ENCODE peak calls at places on chromosomes 5 and 9, in six cellular contexts. F is tibial artery, G is neural progenitor cell, S is adrenal gland, Z is left lung, N is adipocyte. C is an unnamed sample. For H3K9me3, the result is how much of the 10 kb centered on the place peaks cover.

GRCh38 chr9:136075134-136075841 is 19.8 kb downstream of the NACC2 start:
- DNase-seq in F (peak), G (peak), S (no peak), Z (peak), N (no peak), C (no peak)

GRCh38 chr5:98705841-98706240 is 67.6 kb upstream of the RGMB start:
- DNase-seq in F (no peak), G (no peak), S (no peak), Z (no peak), N (no peak), C (no peak)

GRCh38 chr5:117207088-117207668 is 632.6 kb upstream of the SEMA6A start:
- DNase-seq in F (no peak), G (no peak), S (no peak), Z (no peak), N (no peak), C (no peak)

GRCh38 chr9:8857330-8858249 is 1058.0 kb upstream of the DMAC1 start:
- DNase-seq in F (peak), G (peak), S (peak), Z (peak), N (peak), C (peak)

GRCh38 chr9:68664036-68664435 is 41.0 kb upstream of the PIP5K1B start:
- DNase-seq in F (no peak), G (no peak), S (no peak), Z (no peak), N (no peak), C (no peak)

GRCh38 chr9:18969095-18969494 is 63.9 kb downstream of the SAXO1 start:
- DNase-seq in F (no peak), G (no peak), S (no peak), Z (no peak), N (no peak), C (no peak)

GRCh38 chr5:10691826-10692785 is 68.9 kb downstream of the DAP start:
- DNase-seq in F (no peak), G (no peak), S (no peak), Z (no peak), N (peak), C (no peak)

GRCh38 chr5:119323630-119324000 is 32.2 kb upstream of the TNFAIP8 start:
- DNase-seq in F (no peak), G (no peak), S (no peak), Z (no peak), N (peak), C (no peak)

GRCh38 chr9:15469862-15470261 is 40.9 kb downstream of the PSIP1 start:
- DNase-seq in F (no peak), G (no peak), S (no peak), Z (no peak), N (peak), C (no peak)

DNA sequence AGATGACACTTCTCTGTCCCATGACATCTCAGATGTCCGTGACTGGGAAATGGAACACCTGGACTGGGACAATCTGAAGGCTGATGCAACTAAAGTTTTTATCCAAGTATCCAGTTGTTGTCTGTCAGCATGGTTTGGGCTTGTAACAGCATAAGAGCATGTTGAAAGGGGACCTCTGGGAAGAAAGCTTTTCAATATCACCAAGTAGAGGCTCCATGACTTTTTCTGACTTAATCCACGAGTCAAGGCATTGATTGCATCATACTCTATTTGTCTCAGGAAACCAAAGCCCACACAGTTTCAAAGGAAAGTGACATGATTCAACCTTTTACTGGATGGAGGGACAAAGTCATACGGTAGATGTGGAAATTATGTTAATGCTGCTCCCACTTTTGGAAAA is 807.8 kb downstream of the MTRR start:
- DNase-seq in F (no peak), G (no peak), S (no peak), Z (no peak), N (peak), C (no peak)
- H3K9me3 ChIP-seq in F (under half), G (under half), S (under half), Z (under half), N (under half), C (under half)

DNA sequence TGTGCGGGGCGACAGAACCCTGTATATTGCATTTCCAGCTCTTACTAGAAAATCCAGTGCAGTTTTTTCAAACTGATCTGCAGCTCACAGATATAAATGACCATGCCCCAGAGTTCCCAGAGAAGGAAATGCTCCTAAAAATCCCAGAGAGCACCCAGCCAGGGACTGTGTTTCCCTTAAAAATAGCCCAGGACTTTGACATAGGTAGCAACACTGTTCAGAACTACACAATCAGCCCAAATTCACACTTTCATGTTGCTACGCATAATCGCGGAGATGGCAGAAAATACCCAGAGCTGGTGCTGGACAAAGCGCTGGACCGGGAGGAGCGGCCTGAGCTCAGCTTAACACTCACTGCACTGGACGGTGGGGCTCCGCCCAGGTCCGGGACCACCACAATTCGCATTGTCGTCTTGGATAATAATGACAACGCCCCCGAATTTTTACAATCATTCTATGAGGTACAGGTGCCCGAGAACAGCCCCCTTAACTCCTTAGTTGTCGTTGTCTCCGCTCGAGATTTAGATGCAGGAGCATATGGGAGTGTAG is 786 bp downstream of the PCDHB5 start:
- DNase-seq in F (no peak), G (no peak), S (no peak), Z (no peak), N (no peak), C (no peak)
- H3K9me3 ChIP-seq in F (half or more), G (under half), S (under half), Z (half or more), N (under half), C (under half)

DNA sequence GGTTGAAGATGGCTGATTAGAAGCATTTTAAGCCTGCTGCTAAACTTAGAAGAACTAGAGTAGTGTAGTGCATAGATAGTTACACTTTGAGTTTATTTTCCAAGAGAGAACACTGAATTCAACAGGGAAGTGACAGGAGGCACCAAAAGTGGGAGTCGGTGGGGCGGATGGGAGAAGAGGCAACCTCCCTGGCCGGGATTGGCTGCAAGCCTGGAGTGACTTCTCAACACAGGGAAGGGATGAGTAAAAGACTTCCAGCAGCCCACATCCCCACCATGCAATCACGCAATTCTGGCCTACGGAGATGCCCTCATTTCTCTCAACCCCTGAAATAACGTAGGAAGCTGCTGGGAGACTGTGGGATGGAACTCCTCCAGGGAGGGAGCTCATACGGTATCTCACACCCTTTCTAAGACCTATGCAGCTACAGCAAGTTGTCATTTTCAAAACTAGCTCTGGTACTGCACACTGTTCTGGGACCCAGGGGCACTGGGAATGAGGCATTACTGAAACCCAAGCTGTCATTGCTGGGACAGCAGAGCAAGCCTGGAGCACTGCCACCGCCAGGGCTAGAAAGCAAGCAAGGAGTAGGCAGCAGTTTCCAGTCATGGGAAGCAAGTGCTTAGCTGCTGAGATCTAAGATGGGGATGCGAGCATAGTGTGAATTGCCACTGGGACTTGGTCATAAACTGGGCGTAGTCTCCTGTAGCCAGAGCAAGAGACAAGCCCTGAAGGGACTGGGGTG is 331.6 kb upstream of the PTGER4 start:
- DNase-seq in F (no peak), G (no peak), S (no peak), Z (no peak), N (no peak), C (no peak)
- H3K9me3 ChIP-seq in F (under half), G (under half), S (under half), Z (under half), N (under half), C (under half)

GRCh38 chr5:140780512-140780911 is 5.4 kb upstream of the PCDHA1 start:
- DNase-seq in F (no peak), G (no peak), S (no peak), Z (no peak), N (no peak), C (no peak)
- H3K9me3 ChIP-seq in F (half or more), G (under half), S (under half), Z (half or more), N (half or more), C (under half)

GRCh38 chr9:88041447-88041846 is 67.1 kb upstream of the CDK20 start:
- DNase-seq in F (no peak), G (peak), S (no peak), Z (no peak), N (peak), C (no peak)
- H3K9me3 ChIP-seq in F (under half), G (under half), S (under half), Z (under half), N (under half), C (under half)

DNA sequence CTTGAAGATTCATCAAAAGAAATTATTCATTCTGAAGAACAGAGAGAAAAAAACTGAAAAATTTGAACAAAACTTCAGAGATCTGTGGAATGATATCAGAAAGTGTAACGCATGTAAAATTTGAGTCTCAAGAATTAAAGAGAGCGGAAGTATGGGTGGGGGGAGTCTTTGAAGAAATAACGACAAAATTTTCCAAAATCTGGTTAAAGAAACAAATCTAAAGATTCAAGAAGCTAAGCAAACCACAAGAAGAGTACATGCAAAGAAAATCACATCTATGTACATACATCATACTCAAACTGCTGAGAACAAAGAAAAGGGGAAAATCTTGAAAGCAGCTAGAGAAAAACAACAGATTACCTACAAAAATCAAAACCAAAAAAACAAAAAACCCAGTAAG is 149.4 kb upstream of the TBCA start:
- DNase-seq in F (no peak), G (no peak), S (no peak), Z (no peak), N (no peak), C (no peak)
- H3K9me3 ChIP-seq in F (under half), G (under half), S (under half), Z (under half), N (under half), C (under half)

DNA sequence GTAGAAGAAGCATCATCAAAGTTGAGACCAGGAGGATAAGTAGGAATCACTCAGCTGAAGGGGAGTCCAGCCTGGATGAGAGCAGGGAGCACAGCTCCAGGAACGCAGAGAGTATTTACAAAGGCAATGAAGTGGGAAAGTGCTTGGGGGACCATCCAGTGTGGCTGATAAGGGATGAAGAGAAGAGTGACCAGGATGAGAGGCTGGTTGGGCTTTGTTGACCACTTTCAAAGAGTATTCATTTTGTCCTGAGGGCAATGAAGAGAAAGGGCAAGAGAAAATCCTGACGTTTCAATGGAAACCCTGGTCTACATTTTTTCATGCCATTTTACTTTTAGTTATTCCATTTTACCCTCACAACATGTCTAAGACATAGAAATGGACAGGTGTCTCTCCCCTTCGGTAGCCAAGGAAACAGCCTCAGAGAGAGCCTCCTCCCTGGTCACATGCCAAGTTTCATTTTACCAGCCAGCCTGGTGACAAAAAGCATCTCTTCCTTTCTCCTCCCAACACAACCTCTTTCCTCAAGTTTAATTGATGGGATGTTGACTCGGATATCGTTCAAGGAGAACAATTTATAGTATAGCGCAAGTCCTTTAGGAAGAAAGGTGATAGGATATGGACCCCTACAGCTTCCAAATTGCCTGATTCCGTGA is 492.7 kb upstream of the CLINT1 start:
- DNase-seq in F (no peak), G (no peak), S (no peak), Z (no peak), N (no peak), C (no peak)
- H3K9me3 ChIP-seq in F (under half), G (under half), S (under half), Z (under half), N (under half), C (under half)

GRCh38 chr5:2462026-2462691 is 289.3 kb downstream of the IRX2 start:
- DNase-seq in F (no peak), G (no peak), S (no peak), Z (no peak), N (no peak), C (no peak)
- H3K9me3 ChIP-seq in F (under half), G (under half), S (under half), Z (under half), N (under half), C (under half)